ENCODE peak calls at places on chromosomes 2 and 18, in eight cellular contexts. One of them, this sample, is unnamed.

GRCh38 chr2:177604291-177605065 is 211.9 kb downstream of the AGPS start:
- DNase-seq in suprapubic skin: no peak
- DNase-seq in SK-N-SH: peak
- DNase-seq in GM23338: peak
- DNase-seq in transverse colon: no peak
- DNase-seq in K562: peak
- DNase-seq in prostate gland: no peak
- DNase-seq in breast epithelium: no peak
- DNase-seq in this sample: no peak

GRCh38 chr2:29417630-29418029 is 302.4 kb downstream of the CLIP4 start:
- DNase-seq in K562: no peak
- DNase-seq in prostate gland: no peak
- DNase-seq in transverse colon: no peak
- DNase-seq in GM23338: no peak
- DNase-seq in breast epithelium: no peak
- DNase-seq in suprapubic skin: no peak
- DNase-seq in SK-N-SH: no peak
- DNase-seq in this sample: no peak

GRCh38 chr2:238685713-238686112 is 162.2 kb upstream of the TWIST2 start:
- DNase-seq in SK-N-SH: no peak
- DNase-seq in prostate gland: no peak
- DNase-seq in suprapubic skin: no peak
- DNase-seq in breast epithelium: no peak
- DNase-seq in transverse colon: no peak
- DNase-seq in K562: no peak
- DNase-seq in GM23338: peak
- DNase-seq in this sample: no peak

GRCh38 chr18:57841568-57841967 is 38.5 kb upstream of the ATP8B1 start:
- DNase-seq in transverse colon: no peak
- DNase-seq in suprapubic skin: no peak
- DNase-seq in K562: no peak
- DNase-seq in SK-N-SH: no peak
- DNase-seq in breast epithelium: no peak
- DNase-seq in GM23338: no peak
- DNase-seq in prostate gland: no peak
- DNase-seq in this sample: no peak

GRCh38 chr18:62596145-62597005 is 73.5 kb downstream of the ZCCHC2 start:
- DNase-seq in breast epithelium: no peak
- DNase-seq in suprapubic skin: no peak
- DNase-seq in K562: no peak
- DNase-seq in SK-N-SH: peak
- DNase-seq in transverse colon: no peak
- DNase-seq in prostate gland: no peak
- DNase-seq in GM23338: peak
- DNase-seq in this sample: no peak

GRCh38 chr18:77308216-77308615 is 58.6 kb downstream of the GALR1 start:
- DNase-seq in SK-N-SH: no peak
- DNase-seq in suprapubic skin: no peak
- DNase-seq in prostate gland: no peak
- DNase-seq in breast epithelium: no peak
- DNase-seq in transverse colon: no peak
- DNase-seq in GM23338: no peak
- DNase-seq in K562: no peak
- DNase-seq in this sample: no peak

GRCh38 chr2:32591669-32592463 is 36.0 kb upstream of the TTC27 start:
- DNase-seq in GM23338: no peak
- DNase-seq in breast epithelium: no peak
- DNase-seq in suprapubic skin: no peak
- DNase-seq in SK-N-SH: no peak
- DNase-seq in prostate gland: no peak
- DNase-seq in transverse colon: no peak
- DNase-seq in K562: peak
- DNase-seq in this sample: no peak

GRCh38 chr2:28754321-28754720 is 2.7 kb downstream of the PPP1CB start:
- DNase-seq in K562: peak
- DNase-seq in GM23338: no peak
- DNase-seq in transverse colon: no peak
- DNase-seq in suprapubic skin: no peak
- DNase-seq in prostate gland: no peak
- DNase-seq in breast epithelium: no peak
- DNase-seq in SK-N-SH: no peak
- DNase-seq in this sample: no peak

DNA sequence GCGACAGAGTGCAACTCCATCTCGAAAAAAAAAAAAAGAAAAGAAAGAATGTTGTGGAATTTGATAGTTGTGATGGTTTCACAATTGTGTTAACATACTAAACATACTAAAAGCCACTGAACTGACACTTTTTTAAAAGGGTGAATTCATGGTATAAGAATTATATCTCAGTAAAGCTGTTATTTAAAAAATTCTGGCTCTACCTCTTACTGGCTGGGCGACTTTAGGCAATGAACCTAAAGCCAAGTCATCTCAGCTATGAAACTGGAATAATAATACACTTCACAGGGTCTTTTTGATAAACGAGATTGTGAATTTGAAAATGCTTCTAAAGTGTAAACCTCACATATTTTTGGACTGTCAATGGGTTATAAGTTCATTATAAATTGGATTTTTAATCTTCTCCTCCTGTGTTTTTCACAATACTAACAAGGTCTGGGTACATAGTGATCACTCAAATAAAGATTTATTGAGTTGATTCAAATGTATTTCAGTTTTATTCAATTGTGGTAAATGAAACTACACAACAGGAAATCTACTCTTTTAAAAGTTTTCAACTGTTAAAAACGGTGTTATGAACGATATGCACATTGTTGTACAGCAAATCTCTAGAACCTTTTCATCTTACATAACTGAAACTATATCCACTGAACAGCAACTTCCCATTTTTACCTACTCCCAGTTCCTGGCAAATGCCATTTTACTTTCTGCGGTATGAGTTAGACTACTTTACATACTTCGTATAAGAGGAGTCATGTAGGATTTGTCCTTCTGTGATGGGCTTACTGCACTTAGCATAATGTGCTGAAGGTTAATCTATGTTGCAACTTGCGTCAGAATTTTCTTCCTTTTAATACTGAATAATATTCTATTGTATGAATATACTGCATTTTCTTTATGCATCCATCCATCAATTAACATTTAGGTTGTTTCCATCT is 43.0 kb upstream of the GTF2A1L start:
- DNase-seq in prostate gland: no peak
- DNase-seq in breast epithelium: no peak
- DNase-seq in suprapubic skin: no peak
- DNase-seq in K562: no peak
- DNase-seq in transverse colon: no peak
- DNase-seq in GM23338: no peak
- DNase-seq in SK-N-SH: no peak
- DNase-seq in this sample: no peak
- TF ChIP-seq CTCF in prostate gland: no peak
- TF ChIP-seq CTCF in breast epithelium: no peak
- TF ChIP-seq CTCF in suprapubic skin: no peak
- TF ChIP-seq CTCF in K562: no peak
- TF ChIP-seq CTCF in transverse colon: no peak
- TF ChIP-seq CTCF in GM23338: no peak
- TF ChIP-seq CTCF in SK-N-SH: no peak
- TF ChIP-seq CTCF in this sample: no peak

DNA sequence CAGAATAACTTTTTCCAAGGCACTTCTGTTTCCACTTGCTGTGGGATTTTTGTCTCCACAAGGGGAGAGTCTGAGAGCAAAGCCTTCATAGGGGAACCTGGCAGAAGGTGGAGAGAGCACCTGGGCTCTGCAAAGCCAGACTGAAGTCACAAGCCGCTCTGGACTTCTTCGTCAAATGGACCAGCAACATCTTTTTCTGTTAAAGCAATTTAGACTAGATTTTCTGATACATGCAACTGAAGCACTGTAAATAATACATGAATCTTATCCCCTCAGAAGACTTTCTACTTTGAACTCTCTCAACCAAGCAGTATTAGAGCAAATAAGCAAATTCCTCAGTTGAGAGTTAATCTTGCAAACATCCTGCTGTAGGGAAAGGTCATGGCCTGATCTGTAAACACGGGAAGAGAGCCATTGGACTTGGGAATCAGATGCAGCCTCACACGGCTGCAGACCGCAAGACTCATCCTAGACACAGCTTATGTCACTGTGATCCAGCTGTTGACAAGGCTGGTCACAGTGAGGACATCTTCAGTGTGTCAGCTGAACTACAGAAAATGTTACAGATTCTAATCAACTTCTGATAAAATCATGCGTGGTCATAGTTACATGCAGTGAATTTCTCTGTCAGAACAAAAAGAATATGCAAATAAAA is 3.2 kb downstream of the SH3YL1 start:
- DNase-seq in prostate gland: no peak
- DNase-seq in breast epithelium: no peak
- DNase-seq in GM23338: no peak
- DNase-seq in K562: no peak
- DNase-seq in transverse colon: no peak
- DNase-seq in SK-N-SH: no peak
- DNase-seq in suprapubic skin: no peak
- DNase-seq in this sample: no peak
- H3K4me3 ChIP-seq in prostate gland: no peak
- H3K4me3 ChIP-seq in breast epithelium: no peak
- H3K4me3 ChIP-seq in GM23338: no peak
- H3K4me3 ChIP-seq in K562: no peak
- H3K4me3 ChIP-seq in transverse colon: no peak
- H3K4me3 ChIP-seq in SK-N-SH: no peak
- H3K4me3 ChIP-seq in suprapubic skin: no peak
- H3K4me3 ChIP-seq in this sample: no peak

GRCh38 chr2:163600801-163601200 is 135.0 kb downstream of the FIGN start:
- DNase-seq in breast epithelium: no peak
- DNase-seq in suprapubic skin: no peak
- DNase-seq in SK-N-SH: no peak
- DNase-seq in prostate gland: no peak
- DNase-seq in transverse colon: no peak
- DNase-seq in K562: no peak
- DNase-seq in GM23338: peak
- DNase-seq in this sample: no peak
- TF ChIP-seq POLR2AphosphoS5 in breast epithelium: no peak
- TF ChIP-seq POLR2AphosphoS5 in suprapubic skin: no peak
- TF ChIP-seq POLR2AphosphoS5 in SK-N-SH: no peak
- TF ChIP-seq POLR2AphosphoS5 in prostate gland: no peak
- TF ChIP-seq POLR2AphosphoS5 in transverse colon: no peak
- TF ChIP-seq POLR2AphosphoS5 in K562: no peak
- TF ChIP-seq POLR2AphosphoS5 in GM23338: no peak
- TF ChIP-seq POLR2AphosphoS5 in this sample: no peak

GRCh38 chr2:15747172-15747550 is 155.5 kb downstream of the DDX1 start:
- DNase-seq in K562: no peak
- DNase-seq in SK-N-SH: no peak
- DNase-seq in breast epithelium: no peak
- DNase-seq in suprapubic skin: no peak
- DNase-seq in GM23338: peak
- DNase-seq in prostate gland: no peak
- DNase-seq in transverse colon: no peak
- DNase-seq in this sample: no peak

GRCh38 chr2:15749460-15750432 is 158.1 kb downstream of the DDX1 start:
- DNase-seq in prostate gland: no peak
- DNase-seq in transverse colon: no peak
- DNase-seq in SK-N-SH: no peak
- DNase-seq in GM23338: no peak
- DNase-seq in suprapubic skin: no peak
- DNase-seq in breast epithelium: no peak
- DNase-seq in K562: no peak
- DNase-seq in this sample: no peak

GRCh38 chr2:15747698-15748471 is 156.2 kb downstream of the DDX1 start:
- DNase-seq in SK-N-SH: no peak
- DNase-seq in K562: no peak
- DNase-seq in breast epithelium: no peak
- DNase-seq in GM23338: peak
- DNase-seq in suprapubic skin: no peak
- DNase-seq in transverse colon: no peak
- DNase-seq in prostate gland: no peak
- DNase-seq in this sample: no peak

GRCh38 chr2:15750433-15750814 is 158.8 kb downstream of the DDX1 start:
- DNase-seq in SK-N-SH: no peak
- DNase-seq in transverse colon: no peak
- DNase-seq in prostate gland: no peak
- DNase-seq in K562: no peak
- DNase-seq in suprapubic skin: no peak
- DNase-seq in breast epithelium: no peak
- DNase-seq in GM23338: no peak
- DNase-seq in this sample: no peak

DNA sequence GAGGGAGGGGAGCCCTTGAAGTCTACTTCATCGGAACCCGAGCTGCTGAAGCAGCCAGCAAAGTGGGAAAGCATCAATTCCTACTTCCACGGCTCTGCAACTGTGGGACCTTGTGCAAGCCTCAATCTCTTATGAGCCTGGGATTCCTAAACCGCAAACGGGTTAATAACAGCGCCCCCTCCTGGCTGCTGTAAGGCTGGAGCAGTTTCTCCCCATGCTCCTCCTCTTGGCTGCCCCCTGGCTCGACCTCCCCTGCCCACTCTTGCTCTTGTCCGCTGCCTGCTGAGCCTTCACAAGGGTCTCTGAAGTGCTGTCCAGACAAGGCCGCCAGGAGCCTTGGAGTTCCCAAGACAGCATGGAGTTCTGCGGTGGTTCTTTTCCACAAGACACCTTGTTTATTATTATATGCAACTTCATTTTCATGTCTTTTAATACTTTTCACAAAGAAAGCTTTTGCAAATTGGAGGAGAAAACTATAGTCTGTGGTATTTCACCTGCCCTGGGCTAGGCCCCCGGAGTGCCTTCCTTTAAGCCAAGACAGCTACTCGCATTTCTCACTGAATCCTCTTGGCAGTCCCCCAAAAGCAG is 157.2 kb downstream of the DDX1 start:
- DNase-seq in K562: peak
- DNase-seq in suprapubic skin: no peak
- DNase-seq in prostate gland: no peak
- DNase-seq in SK-N-SH: peak
- DNase-seq in breast epithelium: no peak
- DNase-seq in GM23338: peak
- DNase-seq in transverse colon: peak
- DNase-seq in this sample: peak
- TF ChIP-seq CTCF in K562: peak
- TF ChIP-seq CTCF in suprapubic skin: no peak
- TF ChIP-seq CTCF in prostate gland: no peak
- TF ChIP-seq CTCF in SK-N-SH: peak
- TF ChIP-seq CTCF in breast epithelium: no peak
- TF ChIP-seq CTCF in GM23338: peak
- TF ChIP-seq CTCF in transverse colon: no peak
- TF ChIP-seq CTCF in this sample: no peak

DNA sequence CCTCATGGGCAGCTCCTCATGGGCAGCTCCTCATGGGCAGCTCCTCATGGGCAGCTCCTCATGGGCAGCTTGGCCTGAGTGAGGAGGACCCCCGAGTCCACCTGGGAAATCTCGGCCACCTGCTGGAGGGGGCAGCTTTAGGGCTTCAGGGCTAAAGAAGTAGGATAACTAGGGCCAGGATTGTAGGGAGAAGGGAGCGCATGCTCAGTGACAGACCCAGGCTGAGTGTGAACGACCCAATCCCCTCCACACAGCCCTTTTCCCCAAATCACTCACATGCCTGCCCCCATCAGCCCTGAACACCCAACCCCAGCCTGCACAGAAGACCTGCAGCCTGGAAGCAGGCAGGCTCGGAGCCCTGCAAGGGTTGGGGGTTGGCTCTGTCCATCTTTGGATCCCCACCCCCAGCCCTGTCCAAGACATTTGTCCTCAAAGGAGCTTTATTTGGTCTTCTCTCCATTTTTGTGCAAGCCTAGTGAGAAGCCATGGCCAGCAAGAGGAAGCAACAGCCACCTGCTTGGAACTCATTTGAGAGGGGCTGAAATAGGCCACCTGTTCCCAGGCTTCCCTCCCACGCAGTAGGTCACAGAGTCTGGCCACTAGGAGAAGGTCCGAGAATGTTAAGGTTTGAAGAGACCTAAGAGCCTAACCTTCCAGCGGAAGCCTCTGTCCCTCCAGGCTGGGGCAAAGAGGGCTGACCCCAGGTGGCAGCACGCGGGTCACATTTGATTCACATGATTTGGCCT is 249.9 kb downstream of the TNS1 start:
- DNase-seq in breast epithelium: no peak
- DNase-seq in transverse colon: no peak
- DNase-seq in suprapubic skin: no peak
- DNase-seq in K562: no peak
- DNase-seq in SK-N-SH: no peak
- DNase-seq in GM23338: no peak
- DNase-seq in prostate gland: no peak
- DNase-seq in this sample: no peak
- H3K4me3 ChIP-seq in breast epithelium: no peak
- H3K4me3 ChIP-seq in transverse colon: no peak
- H3K4me3 ChIP-seq in suprapubic skin: no peak
- H3K4me3 ChIP-seq in K562: no peak
- H3K4me3 ChIP-seq in SK-N-SH: no peak
- H3K4me3 ChIP-seq in GM23338: no peak
- H3K4me3 ChIP-seq in prostate gland: no peak
- H3K4me3 ChIP-seq in this sample: no peak

This sample was measured in stomach.